ENCODE peak calls at places on chromosomes 4 and X, in six cellular contexts. M is HFFc6; U is NCI-H82; Q is HFF-Myc; X is activated T-cell treated with anti-CD3 and anti-CD28 coated beads, Interleukin-2, amount 50 U/mL, for 72 hours; I is neuronal stem cell. B is an unnamed sample.

GRCh38 chrX:132384301-132384700 is 104.5 kb downstream of the MBNL3 start:
- DNase-seq in U (no peak), I (no peak), M (no peak), X (no peak), Q (no peak), B (no peak)

GRCh38 chrX:139287155-139287924 is 243.2 kb upstream of the F9 start:
- DNase-seq in U (no peak), X (no peak), Q (no peak), I (no peak), M (no peak), B (no peak)

GRCh38 chrX:112677167-112677566 is 2.6 kb downstream of the LHFPL1 start:
- DNase-seq in X (no peak), U (no peak), Q (no peak), I (no peak), M (no peak), B (no peak)

GRCh38 chr4:84499065-84499982 is at the start of gene NKX6-1:
- DNase-seq in I (peak; percentile 88), U (peak; percentile 95), M (no peak), Q (no peak), X (no peak), B (peak; percentile 92)

GRCh38 chr4:54754394-54754793 is 96.6 kb downstream of the KIT start:
- DNase-seq in I (no peak), U (no peak), X (no peak), Q (no peak), M (no peak), B (no peak)

GRCh38 chrX:84156831-84157230 is 31.2 kb downstream of the RPS6KA6 start:
- DNase-seq in I (no peak), M (no peak), X (no peak), U (no peak), Q (no peak), B (no peak)

GRCh38 chrX:37331546-37331945 is 17.6 kb upstream of the PRRG1 start:
- DNase-seq in U (no peak), Q (no peak), M (no peak), I (no peak), X (no peak), B (no peak)

GRCh38 chrX:99142745-99143144 is 1267.3 kb downstream of the PCDH19 start:
- DNase-seq in U (no peak), X (no peak), Q (no peak), I (no peak), M (no peak), B (no peak)

GRCh38 chr4:158793021-158793420 is 24.2 kb downstream of the FNIP2 start:
- DNase-seq in U (no peak), Q (no peak), X (no peak), M (no peak), I (no peak), B (no peak)

GRCh38 chr4:153159728-153160221 is 44.5 kb upstream of the TRIM2 start:
- DNase-seq in Q (no peak), U (no peak), X (no peak), M (peak; percentile 79), I (no peak), B (no peak)

GRCh38 chr4:10659251-10659650 is 25.3 kb downstream of the CLNK start:
- DNase-seq in I (no peak), U (no peak), M (no peak), Q (no peak), X (no peak), B (no peak)

GRCh38 chr4:153954654-153955053 is 165.8 kb upstream of the SFRP2 start:
- DNase-seq in M (no peak), Q (no peak), U (no peak), I (no peak), X (no peak), B (no peak)

GRCh38 chr4:76801621-76802545 is 96.1 kb downstream of the SOWAHB start:
- DNase-seq in Q (no peak), I (peak; percentile 24), X (no peak), U (no peak), M (no peak), B (peak; percentile 88)

GRCh38 chr4:41205130-41205529 is 9.2 kb downstream of the APBB2 start:
- DNase-seq in M (no peak), Q (no peak), X (no peak), I (no peak), U (no peak), B (no peak)

GRCh38 chr4:143360838-143361237 is 24.2 kb downstream of the GAB1 start:
- DNase-seq in M (no peak), I (no peak), X (no peak), U (no peak), Q (no peak), B (no peak)

GRCh38 chr4:2755821-2756690 is at the start of gene TNIP2:
- DNase-seq in I (peak; percentile 71), M (peak; percentile 64), X (peak; percentile 83), Q (no peak), U (peak; percentile 79), B (peak; percentile 76)

GRCh38 chr4:85005865-85006377 is 39.4 kb upstream of the WDFY3 start:
- DNase-seq in I (no peak), U (no peak), M (peak; percentile 88), X (no peak), Q (peak; percentile 69), B (no peak)

GRCh38 chr4:2426069-2426397 is 7.3 kb downstream of the CFAP99 start:
- DNase-seq in U (no peak), X (no peak), Q (no peak), M (no peak), I (no peak), B (no peak)

GRCh38 chr4:122765702-122766352 is 33.3 kb downstream of the BBS12 start:
- DNase-seq in I (no peak), X (peak; percentile 9), U (no peak), M (peak; percentile 93), Q (peak; percentile 66), B (no peak)

GRCh38 chr4:78092850-78093249 is 35.7 kb downstream of the FRAS1 start:
- DNase-seq in X (no peak), U (no peak), I (peak; percentile 47), Q (no peak), M (no peak), B (no peak)

GRCh38 chr4:123587983-123588494 is 191.4 kb downstream of the SPRY1 start:
- DNase-seq in M (peak; percentile 89), Q (peak; percentile 90), I (no peak), X (no peak), U (no peak), B (no peak)

GRCh38 chr4:182231503-182231902 is 11.7 kb upstream of the TENM3 start:
- DNase-seq in M (no peak), X (no peak), U (no peak), I (no peak), Q (no peak), B (no peak)

GRCh38 chrX:18946157-18946556 is 37.8 kb downstream of the PHKA2 start:
- DNase-seq in U (no peak), Q (no peak), I (no peak), M (no peak), X (no peak), B (no peak)

GRCh38 chrX:119004920-119005524 is 30.6 kb downstream of the LONRF3 start:
- DNase-seq in X (peak; percentile 52), Q (peak; percentile 2), U (peak; percentile 58), M (peak; percentile 16), I (peak; percentile 17), B (peak; percentile 61)

GRCh38 chrX:47311857-47312774 is 58.3 kb upstream of the ZNF157 start:
- DNase-seq in X (peak; percentile 57), M (peak; percentile 21), Q (peak; percentile 26), U (peak; percentile 43), I (no peak), B (peak; percentile 48)